ENCODE peak calls at places on chromosomes 12 and 14, in four cellular contexts. L is left lung, N is hypothalamus, J is GM12891. B is an unnamed sample.

GRCh38 chr12:87756721-87757120 is 272.5 kb downstream of the C12orf50 start:
- DNase-seq in L (no peak), N (no peak), J (no peak), B (no peak)

GRCh38 chr14:34361504-34362011 is 100.5 kb downstream of the SPTSSA start:
- DNase-seq in L (no peak), N (no peak), J (no peak), B (no peak)

GRCh38 chr14:79730911-79731310 is 480.4 kb downstream of the DIO2 start:
- DNase-seq in L (no peak), N (no peak), J (no peak), B (no peak)

GRCh38 chr12:110109037-110109836 is 14.9 kb upstream of the IFT81 start:
- DNase-seq in L (no peak), N (no peak), J (no peak), B (peak; percentile 57)

GRCh38 chr12:67661311-67662011 is 12.9 kb downstream of the DYRK2 start:
- DNase-seq in L (no peak), N (no peak), J (no peak), B (no peak)

GRCh38 chr14:72518809-72519377 is 375.0 kb downstream of the DPF3 start:
- DNase-seq in L (no peak), N (no peak), J (peak; percentile 33), B (no peak)

GRCh38 chr14:85531594-85532391 is 1.8 kb downstream of the FLRT2 start:
- DNase-seq in L (peak; percentile 80), N (peak; percentile 74), J (no peak), B (no peak)

GRCh38 chr14:75648066-75648838 is 12.4 kb downstream of the ERG28 start:
- DNase-seq in L (no peak), N (no peak), J (no peak), B (peak; percentile 94)

GRCh38 chr14:55454264-55455151 is 14.1 kb upstream of the TBPL2 start:
- DNase-seq in L (no peak), N (peak; percentile 30), J (no peak), B (peak; percentile 63)

GRCh38 chr12:40222247-40222646 is 2.5 kb upstream of the LRRK2 start:
- DNase-seq in L (no peak), N (no peak), J (no peak), B (no peak)

GRCh38 chr12:8499616-8500015 is 13.7 kb upstream of the CLEC4D start:
- DNase-seq in L (no peak), N (no peak), J (no peak), B (no peak)

GRCh38 chr12:83826112-83826511 is 1086.5 kb downstream of the SLC6A15 start:
- DNase-seq in L (no peak), N (no peak), J (no peak), B (no peak)

GRCh38 chr12:50562485-50563433 is 58.0 kb downstream of the DIP2B start:
- DNase-seq in L (no peak), N (no peak), J (no peak), B (no peak)

GRCh38 chr14:86027990-86028389 is 498.0 kb downstream of the FLRT2 start:
- DNase-seq in L (no peak), N (no peak), J (no peak), B (no peak)

GRCh38 chr12:31991815-31992214 is 32.6 kb downstream of the RESF1 start:
- DNase-seq in L (no peak), N (no peak), J (no peak), B (no peak)

GRCh38 chr12:46390881-46391280 is 18.3 kb upstream of the SLC38A2 start:
- DNase-seq in L (no peak), N (no peak), J (no peak), B (no peak)

GRCh38 chr12:14665354-14666348 is 30.7 kb downstream of the GUCY2C start:
- DNase-seq in L (no peak), N (no peak), J (no peak), B (no peak)

GRCh38 chr12:19997996-19998395 is 370.3 kb upstream of the PDE3A start:
- DNase-seq in L (no peak), N (no peak), J (no peak), B (no peak)

GRCh38 chr12:52019123-52019770 is 12.5 kb downstream of the TAMALIN start:
- DNase-seq in L (no peak), N (no peak), J (no peak), B (no peak)

GRCh38 chr14:65210118-65210826 is 108.0 kb upstream of the MAX start:
- DNase-seq in L (no peak), N (no peak), J (no peak), B (no peak)

GRCh38 chr12:47022296-47022695 is 57.1 kb upstream of the PCED1B start:
- DNase-seq in L (no peak), N (no peak), J (no peak), B (no peak)

GRCh38 chr12:69442894-69443293 is 27.3 kb upstream of the FRS2 start:
- DNase-seq in L (no peak), N (no peak), J (no peak), B (no peak)

GRCh38 chr14:73759183-73759713 is 45.1 kb upstream of the PNMA1 start:
- DNase-seq in L (peak; percentile 90), N (peak; percentile 62), J (no peak), B (no peak)

GRCh38 chr12:108094250-108094649 is 34.8 kb upstream of the WSCD2 start:
- DNase-seq in L (no peak), N (no peak), J (no peak), B (no peak)

B was measured in kidney epithelial cell.